ENCODE peak calls at places on chromosomes 13 and 19, in six cellular contexts. I is lower leg skin; H is hepatic stellate cell; C is stimulated activated CD8-positive, alpha-beta memory T cell treated with anti-CD3 and anti-CD28 coated beads, Interleukin-7, amount 100 ng/mL, for 1 hour; U is omental fat pad; F is activated T-cell treated with anti-CD3 and anti-CD28 coated beads for 4 hours. Q is an unnamed sample.

GRCh38 chr13:70183041-70183440 is 74.8 kb upstream of the KLHL1 start:
- DNase-seq in I (no peak), H (no peak), C (no peak), U (no peak), F (no peak), Q (no peak)

GRCh38 chr19:45495178-45495577 is 1.7 kb downstream of the RTN2 start:
- DNase-seq in I (no peak), H (no peak), C (no peak), U (no peak), F (no peak), Q (no peak)

GRCh38 chr19:52823676-52824075 is 2.2 kb upstream of the ZNF28 start:
- DNase-seq in I (no peak), H (no peak), C (no peak), U (no peak), F (no peak), Q (no peak)

GRCh38 chr13:21979156-21979819 is 308.4 kb downstream of the FGF9 start:
- DNase-seq in I (no peak), H (no peak), C (no peak), U (no peak), F (no peak), Q (no peak)

GRCh38 chr19:43983912-43984686 is at the start of gene ZNF155:
- DNase-seq in I (peak; percentile 97), H (peak; percentile 85), C (peak; percentile 34), U (peak; percentile 56), F (peak; percentile 55), Q (peak; percentile 98)

GRCh38 chr19:40174087-40174486 is 17.1 kb upstream of the MAP3K10 start:
- DNase-seq in I (no peak), H (no peak), C (no peak), U (no peak), F (no peak), Q (no peak)

GRCh38 chr19:38784224-38784623 is 4.8 kb upstream of the LGALS7B start:
- DNase-seq in I (no peak), H (no peak), C (no peak), U (no peak), F (no peak), Q (no peak)

GRCh38 chr13:75250526-75251183 is 231.3 kb downstream of the TBC1D4 start:
- DNase-seq in I (no peak), H (peak; percentile 63), C (no peak), U (no peak), F (no peak), Q (no peak)

GRCh38 chr19:18220632-18221275 is 5.5 kb downstream of the PDE4C start:
- DNase-seq in I (no peak), H (no peak), C (no peak), U (no peak), F (no peak), Q (no peak)

GRCh38 chr19:16773259-16773658 is 53.6 kb downstream of the NWD1 start:
- DNase-seq in I (no peak), H (no peak), C (no peak), U (no peak), F (no peak), Q (no peak)

GRCh38 chr13:44364601-44365000 is 9.0 kb upstream of the SERP2 start:
- DNase-seq in I (no peak), H (peak; percentile 20), C (no peak), U (no peak), F (no peak), Q (no peak)